ENCODE peak calls at places on chromosome 1, in eight cellular contexts. E is SJSA1, X is colonic mucosa, B is NCI-H774, U is ecto neural progenitor cell, L is NAMALWA, V is NCI-H226, K is psoas muscle. F is an unnamed sample.

GRCh38 chr1:234727018-234727757 is 117.2 kb upstream of the IRF2BP2 start:
- DNase-seq in E (no peak), X (no peak), B (no peak), U (no peak), L (peak; percentile 16), V (no peak), K (no peak), F (no peak)

GRCh38 chr1:10459185-10459584 is 9.4 kb downstream of the CORT start:
- DNase-seq in E (peak; percentile 29), X (no peak), B (no peak), U (no peak), L (no peak), V (peak; percentile 89), K (no peak), F (no peak)

GRCh38 chr1:226640288-226640687 is 91.7 kb downstream of the STUM start:
- DNase-seq in E (no peak), X (no peak), B (no peak), U (no peak), L (no peak), V (no peak), K (peak; percentile 4), F (no peak)

GRCh38 chr1:19769211-19769932 is 30.3 kb downstream of the TMCO4 start:
- DNase-seq in E (no peak), X (no peak), B (no peak), U (no peak), L (no peak), V (no peak), K (no peak), F (no peak)

GRCh38 chr1:165114022-165114888 is 242.3 kb downstream of the LMX1A start:
- DNase-seq in E (peak; percentile 52), X (peak; percentile 47), B (peak; percentile 70), U (peak; percentile 65), L (peak; percentile 60), V (peak; percentile 7), K (no peak), F (no peak)

GRCh38 chr1:6832789-6833188 is 47.5 kb downstream of the CAMTA1 start:
- DNase-seq in E (no peak), X (no peak), B (no peak), U (no peak), L (no peak), V (no peak), K (no peak), F (no peak)

GRCh38 chr1:151327223-151327902 is at the start of gene PI4KB:
- DNase-seq in E (peak; percentile 99), X (peak; percentile 97), B (peak; percentile 97), U (peak; percentile 90), L (peak; percentile 99), V (peak; percentile 93), K (peak; percentile 85), F (peak; percentile 98)

GRCh38 chr1:181314959-181315358 is 168.4 kb upstream of the CACNA1E start:
- DNase-seq in E (no peak), X (no peak), B (no peak), U (peak; percentile 55), L (no peak), V (no peak), K (no peak), F (no peak)

GRCh38 chr1:174769961-174770549 is 229.7 kb upstream of the CACYBP start:
- DNase-seq in E (peak; percentile 37), X (no peak), B (peak; percentile 39), U (no peak), L (peak; percentile 84), V (no peak), K (no peak), F (no peak)

GRCh38 chr1:214446772-214447556 is 104.4 kb downstream of the PTPN14 start:
- DNase-seq in E (peak; percentile 96), X (no peak), B (no peak), U (peak; percentile 54), L (peak; percentile 86), V (peak; percentile 91), K (no peak), F (no peak)

GRCh38 chr1:153509729-153510354 is 25.9 kb downstream of the S100A6 start:
- DNase-seq in E (peak; percentile 33), X (peak; percentile 82), B (no peak), U (no peak), L (peak; percentile 82), V (no peak), K (no peak), F (no peak)

GRCh38 chr1:87501738-87502137 is 173.1 kb downstream of the LMO4 start:
- DNase-seq in E (no peak), X (no peak), B (no peak), U (no peak), L (no peak), V (no peak), K (no peak), F (no peak)

GRCh38 chr1:13965770-13966398 is 265.9 kb downstream of the PRDM2 start:
- DNase-seq in E (peak; percentile 16), X (peak; percentile 40), B (peak; percentile 28), U (peak; percentile 69), L (peak; percentile 33), V (no peak), K (peak; percentile 48), F (no peak)

GRCh38 chr1:23791434-23792047 is 596 bp downstream of the LYPLA2 start:
- DNase-seq in E (peak; percentile 31), X (peak; percentile 61), B (no peak), U (no peak), L (no peak), V (peak; percentile 16), K (no peak), F (no peak)

GRCh38 chr1:39951951-39952350 is 3.0 kb upstream of the MFSD2A start:
- DNase-seq in E (no peak), X (no peak), B (no peak), U (no peak), L (no peak), V (no peak), K (no peak), F (no peak)

GRCh38 chr1:6016191-6016865 is 24.1 kb upstream of the NPHP4 start:
- DNase-seq in E (peak; percentile 9), X (no peak), B (no peak), U (no peak), L (no peak), V (peak; percentile 79), K (no peak), F (no peak)

GRCh38 chr1:199693724-199694123 is 333.8 kb upstream of the NR5A2 start:
- DNase-seq in E (no peak), X (no peak), B (no peak), U (no peak), L (no peak), V (no peak), K (no peak), F (no peak)

GRCh38 chr1:71081697-71082080 is 854 bp upstream of the ZRANB2 start:
- DNase-seq in E (no peak), X (no peak), B (no peak), U (peak; percentile 46), L (peak; percentile 7), V (no peak), K (no peak), F (no peak)

GRCh38 chr1:221440658-221441057 is 301.2 kb downstream of the DUSP10 start:
- DNase-seq in E (no peak), X (no peak), B (no peak), U (no peak), L (peak; percentile 46), V (no peak), K (no peak), F (no peak)

GRCh38 chr1:47555307-47555706 is 117.5 kb downstream of the FOXD2 start:
- DNase-seq in E (no peak), X (peak; percentile 81), B (no peak), U (no peak), L (no peak), V (no peak), K (no peak), F (no peak)

GRCh38 chr1:192810253-192810880 is 1.5 kb downstream of the RGS2 start:
- DNase-seq in E (no peak), X (peak; percentile 29), B (no peak), U (peak; percentile 59), L (peak; percentile 70), V (no peak), K (no peak), F (no peak)

GRCh38 chr1:27522148-27522859 is 32.3 kb upstream of the WASF2 start:
- DNase-seq in E (no peak), X (no peak), B (peak; percentile 39), U (no peak), L (no peak), V (no peak), K (no peak), F (no peak)

GRCh38 chr1:174158767-174159252 is 510 bp upstream of the RABGAP1L start:
- DNase-seq in E (no peak), X (no peak), B (peak; percentile 46), U (no peak), L (no peak), V (no peak), K (no peak), F (no peak)

GRCh38 chr1:98221926-98222325 is 301.1 kb upstream of the DPYD start:
- DNase-seq in E (no peak), X (no peak), B (no peak), U (no peak), L (peak; percentile 4), V (peak; percentile 10), K (no peak), F (no peak)

GRCh38 chr1:55506686-55507577 is 291.8 kb upstream of the USP24 start:
- DNase-seq in E (peak; percentile 70), X (peak; percentile 68), B (no peak), U (no peak), L (no peak), V (no peak), K (no peak), F (no peak)

GRCh38 chr1:22790232-22791008 is 79.8 kb downstream of the EPHB2 start:
- DNase-seq in E (no peak), X (peak; percentile 79), B (no peak), U (no peak), L (no peak), V (no peak), K (no peak), F (no peak)

GRCh38 chr1:160137216-160137862 is 14.1 kb upstream of the ATP1A4 start:
- DNase-seq in E (no peak), X (no peak), B (no peak), U (no peak), L (no peak), V (no peak), K (no peak), F (no peak)

GRCh38 chr1:104706631-104707147 is 957.0 kb downstream of the AMY1C start:
- DNase-seq in E (no peak), X (no peak), B (no peak), U (no peak), L (peak; percentile 52), V (no peak), K (no peak), F (no peak)

GRCh38 chr1:214044438-214045214 is 56.9 kb downstream of the PROX1 start:
- DNase-seq in E (no peak), X (no peak), B (peak; percentile 46), U (no peak), L (no peak), V (no peak), K (no peak), F (no peak)

GRCh38 chr1:9127395-9128160 is 1.3 kb downstream of the GPR157 start:
- DNase-seq in E (no peak), X (no peak), B (no peak), U (no peak), L (no peak), V (no peak), K (peak; percentile 37), F (no peak)

GRCh38 chr1:197469620-197470210 is 201.7 kb downstream of the CRB1 start:
- DNase-seq in E (no peak), X (no peak), B (no peak), U (no peak), L (no peak), V (no peak), K (no peak), F (no peak)

F was measured in esophagus muscularis mucosa.